ENCODE peak calls at places on chromosomes 5 and 9, in six cellular contexts. F, K, A, B, M and R are unnamed samples.

GRCh38 chr9:125437771-125438221 is 176.2 kb downstream of the GAPVD1 start:
- DNase-seq in F (no peak), K (no peak), A (no peak), B (no peak), M (no peak), R (no peak)

GRCh38 chr9:95910770-95911340 is 35.4 kb downstream of the ERCC6L2 start:
- DNase-seq in F (no peak), K (no peak), A (no peak), B (peak), M (no peak), R (no peak)

GRCh38 chr9:126295936-126296600 is 30.6 kb upstream of the MVB12B start:
- DNase-seq in F (no peak), K (no peak), A (no peak), B (no peak), M (no peak), R (no peak)

GRCh38 chr5:176447538-176447981 is 625 bp upstream of the FAF2 start:
- DNase-seq in F (no peak), K (no peak), A (no peak), B (no peak), M (peak), R (no peak)

GRCh38 chr9:109722007-109722406 is 58.0 kb upstream of the PALM2AKAP2 start:
- DNase-seq in F (no peak), K (no peak), A (no peak), B (no peak), M (no peak), R (no peak)

GRCh38 chr5:24347206-24347605 is 297.6 kb downstream of the CDH10 start:
- DNase-seq in F (no peak), K (no peak), A (no peak), B (no peak), M (no peak), R (no peak)

GRCh38 chr5:88883566-88884434 is 816 bp upstream of the MEF2C start:
- DNase-seq in F (no peak), K (no peak), A (no peak), B (no peak), M (peak), R (peak)

GRCh38 chr9:76114144-76114543 is 223.7 kb downstream of the PCSK5 start:
- DNase-seq in F (no peak), K (no peak), A (no peak), B (no peak), M (no peak), R (no peak)

GRCh38 chr5:180390441-180391190 is 37.5 kb upstream of the GFPT2 start:
- DNase-seq in F (no peak), K (no peak), A (no peak), B (no peak), M (peak), R (no peak)

GRCh38 chr5:174523311-174524159 is 200.8 kb upstream of the MSX2 start:
- DNase-seq in F (no peak), K (no peak), A (no peak), B (no peak), M (no peak), R (no peak)

GRCh38 chr9:108156270-108156998 is 666.9 kb upstream of the KLF4 start:
- DNase-seq in F (no peak), K (no peak), A (no peak), B (no peak), M (peak), R (no peak)

GRCh38 chr5:75028090-75028489 is 24.3 kb downstream of the GCNT4 start:
- DNase-seq in F (no peak), K (no peak), A (no peak), B (no peak), M (no peak), R (no peak)

GRCh38 chr5:158154226-158155005 is 295.5 kb upstream of the CLINT1 start:
- DNase-seq in F (no peak), K (no peak), A (no peak), B (no peak), M (no peak), R (no peak)

GRCh38 chr5:171757853-171758535 is 27.6 kb upstream of the SMIM23 start:
- DNase-seq in F (no peak), K (no peak), A (no peak), B (peak), M (no peak), R (no peak)

GRCh38 chr5:11130111-11130510 is 369.1 kb upstream of the DAP start:
- DNase-seq in F (no peak), K (no peak), A (no peak), B (no peak), M (no peak), R (no peak)

GRCh38 chr5:140073296-140073695 is 30.2 kb upstream of the NRG2 start:
- DNase-seq in F (no peak), K (no peak), A (no peak), B (no peak), M (peak), R (no peak)

GRCh38 chr9:129555512-129556203 is 65.2 kb downstream of the C9orf50 start:
- DNase-seq in F (no peak), K (no peak), A (no peak), B (no peak), M (no peak), R (no peak)
- TF ChIP-seq TAF1 in F (no peak), K (no peak), A (no peak), B (no peak), M (no peak), R (no peak)

GRCh38 chr5:138935466-138935865 is 60.3 kb upstream of the LRRTM2 start:
- DNase-seq in F (no peak), K (no peak), A (no peak), B (no peak), M (no peak), R (no peak)

GRCh38 chr5:138938526-138938925 is 63.4 kb upstream of the LRRTM2 start:
- DNase-seq in F (no peak), K (no peak), A (no peak), B (no peak), M (no peak), R (no peak)

GRCh38 chr5:138936968-138937345 is 61.8 kb upstream of the LRRTM2 start:
- DNase-seq in F (no peak), K (no peak), A (no peak), B (no peak), M (no peak), R (no peak)

GRCh38 chr5:138936225-138936967 is 61.3 kb upstream of the LRRTM2 start:
- DNase-seq in F (no peak), K (no peak), A (no peak), B (no peak), M (no peak), R (no peak)

DNA sequence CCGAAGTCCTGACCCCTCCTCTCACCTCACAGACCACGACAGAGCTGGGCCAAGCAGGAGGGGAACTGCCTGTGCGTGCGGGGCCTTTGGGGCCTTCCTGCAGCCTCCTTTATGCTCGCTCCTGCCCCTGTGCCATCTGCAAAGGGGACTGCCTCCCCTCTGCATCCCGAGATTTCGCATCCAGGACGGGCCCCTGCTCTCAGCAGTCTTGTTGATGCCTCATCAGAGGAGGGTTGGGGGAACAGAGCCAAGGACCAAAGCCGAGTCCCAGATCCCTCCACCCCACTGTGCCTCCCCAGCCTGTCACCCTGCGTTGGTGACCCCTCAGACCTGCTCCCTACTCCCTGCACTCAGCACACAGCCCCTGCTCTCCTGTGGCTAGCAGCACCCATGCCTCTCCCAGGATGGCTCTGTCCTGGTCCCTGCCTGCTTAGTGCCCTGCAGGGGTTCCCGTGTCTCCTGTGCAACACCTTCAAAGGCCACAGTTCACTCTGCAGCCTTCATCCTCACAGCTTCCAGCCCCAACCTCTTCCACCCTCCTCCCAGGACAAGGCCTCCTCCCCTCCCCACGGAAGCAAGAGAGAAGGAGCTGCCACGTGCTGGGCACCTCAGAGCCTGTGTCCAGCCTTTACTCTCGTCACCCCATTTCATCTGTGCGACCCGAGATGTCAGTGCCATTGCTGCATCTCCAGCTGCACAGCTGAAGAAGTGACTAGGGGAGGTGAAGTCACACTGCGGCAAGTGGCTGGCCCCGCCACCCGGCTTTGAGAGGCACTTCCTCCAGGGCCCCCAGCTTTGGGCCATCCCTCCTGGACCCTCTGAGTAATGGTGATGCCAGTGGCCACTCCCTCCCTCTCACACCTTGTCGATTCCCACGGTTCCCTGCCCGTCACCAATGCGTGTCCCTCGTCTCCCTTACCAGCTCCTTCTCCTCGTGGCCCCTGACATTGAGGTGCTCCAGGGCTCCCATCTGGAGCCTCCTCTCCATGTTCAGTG is 62.6 kb upstream of the LRRTM2 start:
- DNase-seq in F (no peak), K (no peak), A (no peak), B (no peak), M (no peak), R (no peak)
- TF ChIP-seq POLR2AphosphoS5 in F (peak), K (no peak), A (peak), B (no peak), M (no peak), R (peak)

GRCh38 chr9:72355153-72355552 is 9.9 kb downstream of the ZFAND5 start:
- DNase-seq in F (no peak), K (no peak), A (no peak), B (no peak), M (no peak), R (no peak)

GRCh38 chr9:72353455-72354116 is 11.4 kb downstream of the ZFAND5 start:
- DNase-seq in F (no peak), K (no peak), A (no peak), B (peak), M (no peak), R (no peak)

GRCh38 chr9:72356019-72356653 is 8.9 kb downstream of the ZFAND5 start:
- DNase-seq in F (no peak), K (no peak), A (no peak), B (no peak), M (no peak), R (no peak)

GRCh38 chr9:72352911-72353388 is 12.1 kb downstream of the ZFAND5 start:
- DNase-seq in F (no peak), K (no peak), A (no peak), B (no peak), M (no peak), R (no peak)

DNA sequence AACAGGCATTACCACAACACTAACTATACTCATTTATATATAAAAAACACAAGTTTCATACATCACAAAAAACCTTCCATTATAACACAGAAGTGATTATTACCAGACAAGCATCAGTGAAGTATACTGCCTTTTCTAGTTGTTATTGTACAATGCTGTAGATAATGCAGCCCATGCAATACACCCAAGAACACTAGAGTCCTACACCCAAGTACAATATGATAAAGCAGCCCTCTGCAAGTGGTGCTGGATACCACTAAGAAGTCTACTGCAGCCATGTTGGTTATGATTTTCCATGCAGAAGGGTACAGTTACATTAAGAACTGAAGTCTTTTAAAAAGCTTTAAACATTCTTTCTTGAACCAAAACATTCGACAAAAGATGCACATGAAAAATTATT is 10.3 kb downstream of the ZFAND5 start:
- DNase-seq in F (no peak), K (no peak), A (no peak), B (no peak), M (no peak), R (no peak)
- TF ChIP-seq POLR2A in F (no peak), K (no peak), A (peak), B (no peak), M (peak), R (peak)

GRCh38 chr9:33946779-33947535 is 101.7 kb downstream of the UBAP2 start:
- DNase-seq in F (no peak), K (no peak), A (no peak), B (no peak), M (no peak), R (no peak)
- TF ChIP-seq TAF1 in F (no peak), K (no peak), A (no peak), B (no peak), M (no peak), R (no peak)

DNA sequence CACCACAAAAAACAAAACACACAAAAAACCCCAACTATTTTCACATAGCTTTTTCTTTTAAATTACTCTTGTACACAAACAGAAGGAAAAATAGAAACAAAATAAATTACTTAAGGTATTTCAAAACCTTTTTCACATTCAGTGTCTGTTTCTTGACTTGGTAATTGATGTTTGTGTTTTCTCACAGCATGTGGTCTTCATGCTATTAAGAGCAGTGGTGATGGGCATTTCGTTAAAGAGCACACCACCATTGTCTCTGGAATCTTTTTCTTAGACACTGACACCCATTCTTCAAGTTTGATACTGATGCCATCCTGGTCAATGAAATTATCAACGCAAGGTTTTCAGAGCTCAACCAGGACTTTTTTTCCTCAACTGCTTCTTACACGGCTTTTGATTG is 63.8 kb downstream of the SLC28A3 start:
- DNase-seq in F (no peak), K (no peak), A (no peak), B (no peak), M (no peak), R (no peak)
- TF ChIP-seq POLR2AphosphoS5 in F (no peak), K (no peak), A (no peak), B (no peak), M (no peak), R (no peak)